ENCODE peak calls at places on chromosome 5, in five cellular contexts. One of them, this sample, is unnamed.

GRCh38 chr5:161925960-161926359 is 78.0 kb downstream of the GABRA1 start:
- DNase-seq in COR-L47: no peak
- DNase-seq in pons: no peak
- DNase-seq in sigmoid colon: no peak
- DNase-seq in AG10803: no peak
- DNase-seq in this sample: no peak

GRCh38 chr5:102678267-102679058 is 76.6 kb upstream of the PAM start:
- DNase-seq in COR-L47: no peak
- DNase-seq in sigmoid colon: no peak
- DNase-seq in AG10803: peak; percentile 71
- DNase-seq in pons: no peak
- DNase-seq in this sample: no peak

GRCh38 chr5:142086229-142086628 is 22.4 kb upstream of the NDFIP1 start:
- DNase-seq in sigmoid colon: no peak
- DNase-seq in pons: no peak
- DNase-seq in AG10803: no peak
- DNase-seq in COR-L47: no peak
- DNase-seq in this sample: no peak

GRCh38 chr5:133818031-133818431 is 150.4 kb downstream of the C5orf15 start:
- DNase-seq in sigmoid colon: peak; percentile 78
- DNase-seq in AG10803: peak; percentile 8
- DNase-seq in pons: no peak
- DNase-seq in COR-L47: no peak
- DNase-seq in this sample: no peak

GRCh38 chr5:106331415-106331814 is 1339.3 kb downstream of the EFNA5 start:
- DNase-seq in AG10803: peak; percentile 96
- DNase-seq in pons: no peak
- DNase-seq in COR-L47: no peak
- DNase-seq in sigmoid colon: no peak
- DNase-seq in this sample: no peak

GRCh38 chr5:61275841-61276240 is 56.2 kb upstream of the ZSWIM6 start:
- DNase-seq in AG10803: peak; percentile 76
- DNase-seq in pons: peak; percentile 74
- DNase-seq in COR-L47: no peak
- DNase-seq in sigmoid colon: peak; percentile 80
- DNase-seq in this sample: no peak

GRCh38 chr5:36919238-36919637 is 42.7 kb downstream of the NIPBL start:
- DNase-seq in sigmoid colon: no peak
- DNase-seq in AG10803: no peak
- DNase-seq in pons: no peak
- DNase-seq in COR-L47: no peak
- DNase-seq in this sample: no peak

GRCh38 chr5:52707626-52708025 is 80.1 kb upstream of the ITGA1 start:
- DNase-seq in AG10803: no peak
- DNase-seq in COR-L47: no peak
- DNase-seq in sigmoid colon: no peak
- DNase-seq in pons: no peak
- DNase-seq in this sample: no peak

GRCh38 chr5:164153469-164154172 is 648.2 kb downstream of the MAT2B start:
- DNase-seq in COR-L47: no peak
- DNase-seq in sigmoid colon: no peak
- DNase-seq in pons: no peak
- DNase-seq in AG10803: no peak
- DNase-seq in this sample: no peak

GRCh38 chr5:139652788-139653241 is 4.7 kb downstream of the CXXC5 start:
- DNase-seq in COR-L47: no peak
- DNase-seq in pons: no peak
- DNase-seq in sigmoid colon: no peak
- DNase-seq in AG10803: no peak
- DNase-seq in this sample: no peak

GRCh38 chr5:63240063-63240755 is 661.6 kb downstream of the LRRC70 start:
- DNase-seq in AG10803: no peak
- DNase-seq in sigmoid colon: no peak
- DNase-seq in COR-L47: no peak
- DNase-seq in pons: no peak
- DNase-seq in this sample: no peak